ENCODE peak calls at places on chromosomes 3 and 15, in five cellular contexts. F is pancreas, N is cardiac muscle cell, J is neural crest cell, L is ovary. T is an unnamed sample.

GRCh38 chr15:29040367-29040745 is 154.6 kb downstream of the APBA2 start:
- DNase-seq in F (no peak), N (peak), J (no peak), L (no peak), T (no peak)

GRCh38 chr15:29473621-29474105 is 204.0 kb upstream of the NSMCE3 start:
- DNase-seq in F (no peak), N (no peak), J (no peak), L (no peak), T (no peak)

GRCh38 chr15:83285979-83286553 is 1.6 kb upstream of the BNC1 start:
- DNase-seq in F (no peak), N (peak), J (no peak), L (no peak), T (no peak)

GRCh38 chr3:7915356-7915755 is 586.3 kb upstream of the LMCD1 start:
- DNase-seq in F (no peak), N (no peak), J (no peak), L (no peak), T (no peak)

GRCh38 chr3:126851934-126852333 is 131.0 kb upstream of the PLXNA1 start:
- DNase-seq in F (no peak), N (no peak), J (no peak), L (no peak), T (no peak)

GRCh38 chr3:52078781-52079560 is 22.6 kb upstream of the DUSP7 start:
- DNase-seq in F (no peak), N (no peak), J (no peak), L (peak), T (no peak)

GRCh38 chr3:72095521-72095920 is 310.6 kb upstream of the PROK2 start:
- DNase-seq in F (no peak), N (no peak), J (no peak), L (no peak), T (no peak)

GRCh38 chr3:9552252-9552999 is 1.2 kb downstream of the LHFPL4 start:
- DNase-seq in F (peak), N (peak), J (peak), L (peak), T (no peak)

GRCh38 chr15:88061452-88061851 is 195.1 kb downstream of the NTRK3 start:
- DNase-seq in F (no peak), N (no peak), J (no peak), L (no peak), T (no peak)

GRCh38 chr15:91537868-91538267 is 315.6 kb upstream of the SLCO3A1 start:
- DNase-seq in F (no peak), N (no peak), J (no peak), L (no peak), T (no peak)

GRCh38 chr3:165389064-165389463 is 192.9 kb upstream of the SLITRK3 start:
- DNase-seq in F (no peak), N (no peak), J (no peak), L (no peak), T (no peak)

GRCh38 chr15:44325568-44325967 is 37.0 kb downstream of the GOLM2 start:
- DNase-seq in F (no peak), N (no peak), J (no peak), L (no peak), T (no peak)

GRCh38 chr3:185712337-185712736 is 112.5 kb downstream of the IGF2BP2 start:
- DNase-seq in F (no peak), N (no peak), J (no peak), L (no peak), T (no peak)

GRCh38 chr3:127043041-127043641 is 60.2 kb downstream of the PLXNA1 start:
- DNase-seq in F (peak), N (no peak), J (no peak), L (no peak), T (no peak)

GRCh38 chr15:39392469-39393047 is 188.3 kb upstream of the THBS1 start:
- DNase-seq in F (no peak), N (no peak), J (no peak), L (no peak), T (no peak)

GRCh38 chr3:71423151-71423906 is 160.2 kb downstream of the FOXP1 start:
- DNase-seq in F (no peak), N (peak), J (no peak), L (no peak), T (no peak)

GRCh38 chr3:18424862-18425640 is at the start of gene SATB1:
- DNase-seq in F (peak), N (peak), J (peak), L (peak), T (no peak)

GRCh38 chr3:60046212-60046611 is 996.4 kb upstream of the CFAP20DC start:
- DNase-seq in F (no peak), N (no peak), J (no peak), L (no peak), T (no peak)

GRCh38 chr15:90367578-90367977 is 15.5 kb downstream of the ZNF774 start:
- DNase-seq in F (no peak), N (peak), J (no peak), L (no peak), T (no peak)

GRCh38 chr3:182713743-182714517 is 79.4 kb upstream of the ATP11B start:
- DNase-seq in F (no peak), N (peak), J (no peak), L (no peak), T (no peak)

GRCh38 chr3:116059421-116060096 is 385.7 kb downstream of the LSAMP start:
- DNase-seq in F (no peak), N (peak), J (no peak), L (no peak), T (no peak)

GRCh38 chr3:60555704-60556340 is 695.4 kb downstream of the FHIT start:
- DNase-seq in F (no peak), N (no peak), J (no peak), L (no peak), T (peak)

GRCh38 chr3:65354880-65355279 is 667.1 kb upstream of the ADAMTS9 start:
- DNase-seq in F (no peak), N (no peak), J (no peak), L (no peak), T (no peak)

GRCh38 chr3:157275832-157276231 is 115.9 kb upstream of the CCNL1 start:
- DNase-seq in F (no peak), N (no peak), J (no peak), L (no peak), T (no peak)

GRCh38 chr3:69741057-69741830 is 2.0 kb downstream of the MITF start:
- DNase-seq in F (no peak), N (no peak), J (no peak), L (no peak), T (no peak)

GRCh38 chr15:43093026-43093425 is 12.8 kb downstream of the UBR1 start:
- DNase-seq in F (no peak), N (peak), J (no peak), L (no peak), T (no peak)

GRCh38 chr15:71066983-71067382 is 48.3 kb upstream of the THSD4 start:
- DNase-seq in F (no peak), N (peak), J (no peak), L (no peak), T (no peak)

GRCh38 chr15:83930813-83931212 is 276.9 kb downstream of the ADAMTSL3 start:
- DNase-seq in F (peak), N (no peak), J (no peak), L (no peak), T (no peak)

GRCh38 chr3:187997490-187997889 is 156.5 kb upstream of the LPP start:
- DNase-seq in F (no peak), N (no peak), J (no peak), L (no peak), T (no peak)
- TF ChIP-seq CTCF in F (no peak), N (no peak), J (no peak), L (no peak), T (no peak)

GRCh38 chr3:55802816-55803215 is 315.7 kb upstream of the WNT5A start:
- DNase-seq in F (no peak), N (no peak), J (no peak), L (no peak), T (no peak)

GRCh38 chr3:55801676-55802075 is 314.6 kb upstream of the WNT5A start:
- DNase-seq in F (no peak), N (no peak), J (no peak), L (no peak), T (no peak)

GRCh38 chr3:55807210-55807609 is 320.1 kb upstream of the WNT5A start:
- DNase-seq in F (no peak), N (no peak), J (no peak), L (no peak), T (no peak)

GRCh38 chr3:55805169-55805568 is 318.1 kb upstream of the WNT5A start:
- DNase-seq in F (no peak), N (no peak), J (no peak), L (no peak), T (no peak)

DNA sequence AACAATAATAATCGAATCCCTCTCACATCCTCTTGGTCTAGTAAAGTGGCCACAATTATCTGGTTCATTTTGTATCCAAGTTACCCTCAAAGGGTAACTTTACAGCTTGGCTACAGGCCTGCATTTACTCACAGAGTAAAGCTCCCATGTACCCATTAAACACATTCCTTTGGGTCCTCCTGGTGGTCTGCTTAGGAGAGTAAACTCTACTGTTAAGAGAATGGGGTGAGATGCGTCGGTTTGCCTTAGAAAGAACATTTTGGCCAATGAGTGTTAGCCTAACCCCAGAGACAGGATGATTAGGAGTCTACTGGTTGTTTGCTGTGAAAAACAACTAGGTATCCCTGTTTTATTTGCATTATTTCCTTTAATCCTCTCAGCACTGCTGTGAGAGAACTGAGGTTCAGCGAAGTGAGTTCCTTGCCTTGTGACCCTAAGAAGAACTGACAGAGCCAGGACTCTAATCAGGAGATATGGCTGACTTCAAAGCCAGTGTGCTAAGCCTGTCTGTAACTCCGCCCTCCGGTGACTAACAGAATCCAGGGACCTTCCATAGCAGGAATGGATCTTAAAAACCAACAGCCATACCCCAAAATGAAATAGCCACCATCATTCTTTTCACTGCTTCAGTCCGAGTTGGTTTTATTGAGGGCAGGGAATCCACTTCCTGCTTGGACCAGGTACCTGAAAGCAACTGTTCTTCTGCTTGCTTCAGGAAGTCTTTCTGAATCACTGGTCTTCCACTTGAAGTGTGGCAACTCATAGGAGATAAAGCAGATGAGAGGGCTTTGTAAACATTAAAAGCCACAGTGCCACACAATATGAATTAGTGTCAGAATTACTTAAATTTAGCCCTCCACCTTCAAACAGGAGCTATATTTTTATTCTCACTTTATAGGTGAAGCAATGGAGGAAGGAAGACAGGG is 317.3 kb upstream of the WNT5A start:
- DNase-seq in F (peak), N (no peak), J (no peak), L (no peak), T (no peak)
- TF ChIP-seq CTCF in F (no peak), N (no peak), J (no peak), L (no peak), T (no peak)

GRCh38 chr3:16266714-16267113 is 1.7 kb downstream of the OXNAD1 start:
- DNase-seq in F (no peak), N (no peak), J (no peak), L (no peak), T (no peak)
- TF ChIP-seq CTCF in F (no peak), N (no peak), J (no peak), L (no peak), T (no peak)

DNA sequence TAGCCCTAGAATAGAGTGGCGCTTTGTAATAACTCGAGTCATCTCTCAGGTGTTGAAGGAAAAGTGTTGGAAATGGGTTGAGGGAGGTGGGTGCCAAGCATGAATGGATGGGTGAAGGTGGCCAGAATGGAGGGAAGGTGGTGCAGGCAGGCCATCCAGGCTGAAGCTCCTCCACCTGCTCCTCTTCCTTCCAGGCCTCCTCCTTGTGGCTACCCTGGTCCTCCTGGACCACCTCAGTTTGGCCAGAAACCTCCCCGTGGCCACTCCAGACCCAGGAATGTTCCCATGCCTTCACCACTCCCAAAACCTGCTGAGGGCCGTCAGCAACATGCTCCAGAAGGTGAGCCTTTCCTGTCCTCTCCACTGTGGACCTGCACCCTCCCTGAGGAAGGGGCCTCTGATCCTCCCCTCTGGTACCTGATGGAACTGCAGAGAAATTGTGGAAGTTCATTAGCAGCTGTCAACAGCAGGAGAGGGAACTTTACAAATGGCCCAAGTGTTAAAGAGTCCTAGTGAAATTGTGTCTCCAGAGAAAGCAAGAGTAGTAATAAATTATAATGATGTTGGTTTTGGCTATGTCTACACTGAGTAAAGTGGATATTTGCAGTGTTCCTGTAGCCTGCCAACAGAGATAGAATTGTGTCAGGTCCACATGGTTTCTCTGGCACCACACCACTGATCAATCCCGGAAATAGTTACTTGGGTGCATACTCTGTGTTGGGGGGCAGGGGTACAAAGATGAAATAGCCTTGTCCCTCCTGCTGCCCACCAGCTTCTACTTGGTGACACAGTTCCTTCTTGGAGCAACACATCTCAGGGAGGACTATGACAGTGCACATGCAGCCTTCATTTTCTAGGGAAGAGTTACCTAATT is 1.6 kb downstream of the IL12A start:
- DNase-seq in F (no peak), N (no peak), J (no peak), L (no peak), T (no peak)
- TF ChIP-seq CTCF in F (no peak), N (peak), J (no peak), L (no peak), T (peak)

GRCh38 chr3:111750278-111750884 is 108.7 kb upstream of the PHLDB2 start:
- DNase-seq in F (no peak), N (no peak), J (no peak), L (no peak), T (no peak)
- TF ChIP-seq CTCF in F (no peak), N (no peak), J (no peak), L (no peak), T (no peak)

DNA sequence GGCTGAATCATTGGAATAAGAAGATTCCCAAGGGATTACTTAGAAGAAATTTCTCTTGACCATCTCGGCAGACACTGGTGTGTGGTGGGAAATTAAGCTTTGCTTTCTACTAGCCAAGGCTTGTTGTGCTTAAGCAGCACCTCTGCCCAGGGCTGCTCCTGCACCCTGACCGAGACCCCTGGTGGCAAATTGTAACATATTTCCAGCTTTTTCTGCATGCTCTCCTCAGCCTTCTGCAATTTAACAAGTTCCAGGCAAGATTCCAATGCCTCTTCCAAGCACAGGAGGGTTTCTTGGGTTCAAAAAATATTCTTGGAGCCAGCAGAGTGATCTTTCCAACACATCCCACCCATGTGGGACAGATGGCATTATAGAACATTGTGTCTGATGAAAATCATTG is 210.5 kb downstream of the CLSTN2 start:
- DNase-seq in F (no peak), N (no peak), J (no peak), L (no peak), T (no peak)
- TF ChIP-seq CTCF in F (no peak), N (no peak), J (no peak), L (no peak), T (no peak)

DNA sequence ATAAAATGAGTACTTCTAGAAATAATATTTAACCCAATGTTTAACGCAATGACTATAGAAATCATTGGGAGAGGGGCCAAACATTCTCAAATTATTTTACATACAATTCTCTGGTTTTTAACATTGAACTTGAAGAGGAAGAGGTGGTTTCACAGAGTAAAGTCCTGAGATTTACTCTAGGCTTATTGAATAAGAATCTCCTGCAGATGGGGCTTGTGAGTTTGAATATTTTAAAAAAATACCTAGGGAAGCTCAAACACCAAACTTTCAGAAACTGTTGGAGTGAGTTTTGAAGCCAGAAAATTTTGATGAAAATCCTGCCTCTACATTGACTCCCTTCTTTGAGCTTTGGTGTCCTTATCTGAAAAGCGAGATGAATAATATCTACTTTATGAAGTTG is 906.6 kb downstream of the TUSC7 start:
- DNase-seq in F (no peak), N (no peak), J (no peak), L (no peak), T (no peak)
- TF ChIP-seq CTCF in F (no peak), N (peak), J (no peak), L (no peak), T (no peak)

GRCh38 chr3:195096484-195097330 is 174.3 kb downstream of the XXYLT1 start:
- DNase-seq in F (no peak), N (no peak), J (no peak), L (no peak), T (no peak)
- TF ChIP-seq CTCF in F (no peak), N (no peak), J (no peak), L (no peak), T (no peak)

DNA sequence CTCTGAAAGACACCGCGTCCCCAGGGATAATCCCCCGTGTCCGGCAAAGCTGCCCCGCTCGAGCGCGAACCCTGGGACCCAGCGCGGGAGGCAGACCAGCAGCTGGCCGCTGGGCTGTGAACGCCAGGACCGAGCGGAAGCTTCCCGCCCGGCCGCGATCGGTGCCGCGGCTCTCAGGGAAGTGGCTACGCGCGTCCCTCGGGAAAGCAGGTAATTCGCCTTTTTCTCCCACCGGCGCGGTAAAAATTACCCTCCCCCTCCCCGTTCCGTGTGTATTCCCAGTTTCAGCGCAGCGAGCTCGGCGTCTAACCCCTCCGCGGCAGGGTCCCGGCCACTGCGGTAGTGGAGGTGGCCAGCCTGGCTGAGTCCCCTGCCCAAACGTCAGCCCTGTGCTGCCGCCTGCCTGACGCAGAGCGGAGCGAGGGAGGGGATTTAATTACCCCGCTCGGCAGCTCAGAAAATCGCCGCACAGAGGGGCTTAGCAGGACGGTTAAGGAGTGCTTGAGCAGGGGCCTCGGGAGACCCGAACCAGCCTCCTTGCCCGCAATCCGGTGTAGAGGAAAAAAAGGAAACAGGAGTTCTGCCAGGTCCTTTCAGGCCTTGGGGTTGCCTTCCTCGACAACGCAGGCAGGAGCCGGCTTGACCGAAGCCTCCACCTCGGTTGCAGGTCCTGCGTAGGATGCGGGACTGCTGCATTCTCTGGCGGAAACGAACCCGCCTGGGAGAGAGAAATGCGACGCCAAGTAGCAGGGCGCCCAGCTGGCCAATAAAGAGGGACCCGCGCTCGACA is 2.9 kb downstream of the GATA2 start:
- DNase-seq in F (peak), N (peak), J (peak), L (no peak), T (no peak)
- TF ChIP-seq CTCF in F (no peak), N (peak), J (no peak), L (no peak), T (no peak)

T was measured in GM12864.